ENCODE peak calls at places on chromosomes 3 and 15, in eight cellular contexts. One of them, this sample, is unnamed.

GRCh38 chr3:111594205-111594604 is 941 bp downstream of the ZBED2 start:
- DNase-seq in HCEC 1CT: peak; percentile 85
- DNase-seq in mucosa of descending colon: no peak
- DNase-seq in ACHN: peak; percentile 89
- DNase-seq in cardiac fibroblast: peak; percentile 88
- DNase-seq in NCI-H2171 treated with DMSO at 0.1 percent for 48 hours: no peak
- DNase-seq in Kasumi-1: no peak
- DNase-seq in HTR-8/SVneo: peak; percentile 23
- DNase-seq in this sample: no peak

GRCh38 chr3:197015790-197016705 is 13.6 kb downstream of the MELTF start:
- DNase-seq in HCEC 1CT: no peak
- DNase-seq in mucosa of descending colon: no peak
- DNase-seq in ACHN: no peak
- DNase-seq in cardiac fibroblast: no peak
- DNase-seq in NCI-H2171 treated with DMSO at 0.1 percent for 48 hours: no peak
- DNase-seq in Kasumi-1: no peak
- DNase-seq in HTR-8/SVneo: no peak
- DNase-seq in this sample: no peak

GRCh38 chr3:132034486-132035464 is at the start of gene CPNE4:
- DNase-seq in HCEC 1CT: peak; percentile 64
- DNase-seq in mucosa of descending colon: peak; percentile 64
- DNase-seq in ACHN: peak; percentile 82
- DNase-seq in cardiac fibroblast: peak; percentile 79
- DNase-seq in NCI-H2171 treated with DMSO at 0.1 percent for 48 hours: peak; percentile 71
- DNase-seq in Kasumi-1: peak; percentile 84
- DNase-seq in HTR-8/SVneo: peak; percentile 71
- DNase-seq in this sample: peak; percentile 72

GRCh38 chr3:42526616-42527367 is 24.3 kb downstream of the VIPR1 start:
- DNase-seq in HCEC 1CT: no peak
- DNase-seq in mucosa of descending colon: no peak
- DNase-seq in ACHN: no peak
- DNase-seq in cardiac fibroblast: no peak
- DNase-seq in NCI-H2171 treated with DMSO at 0.1 percent for 48 hours: no peak
- DNase-seq in Kasumi-1: peak; percentile 68
- DNase-seq in HTR-8/SVneo: no peak
- DNase-seq in this sample: no peak

GRCh38 chr15:70291295-70291694 is 193.6 kb upstream of the TLE3 start:
- DNase-seq in HCEC 1CT: no peak
- DNase-seq in mucosa of descending colon: no peak
- DNase-seq in ACHN: no peak
- DNase-seq in cardiac fibroblast: no peak
- DNase-seq in NCI-H2171 treated with DMSO at 0.1 percent for 48 hours: no peak
- DNase-seq in Kasumi-1: no peak
- DNase-seq in HTR-8/SVneo: no peak
- DNase-seq in this sample: no peak

GRCh38 chr3:52779411-52780297 is 2.3 kb downstream of the ITIH1 start:
- DNase-seq in HCEC 1CT: no peak
- DNase-seq in mucosa of descending colon: no peak
- DNase-seq in ACHN: no peak
- DNase-seq in cardiac fibroblast: no peak
- DNase-seq in NCI-H2171 treated with DMSO at 0.1 percent for 48 hours: no peak
- DNase-seq in Kasumi-1: peak; percentile 54
- DNase-seq in HTR-8/SVneo: no peak
- DNase-seq in this sample: no peak

GRCh38 chr3:157832588-157832987 is 273.6 kb downstream of the SHOX2 start:
- DNase-seq in HCEC 1CT: no peak
- DNase-seq in mucosa of descending colon: no peak
- DNase-seq in ACHN: no peak
- DNase-seq in cardiac fibroblast: peak; percentile 5
- DNase-seq in NCI-H2171 treated with DMSO at 0.1 percent for 48 hours: no peak
- DNase-seq in Kasumi-1: no peak
- DNase-seq in HTR-8/SVneo: no peak
- DNase-seq in this sample: no peak

GRCh38 chr3:46524008-46524407 is 26.2 kb downstream of the RTP3 start:
- DNase-seq in HCEC 1CT: no peak
- DNase-seq in mucosa of descending colon: no peak
- DNase-seq in ACHN: no peak
- DNase-seq in cardiac fibroblast: no peak
- DNase-seq in NCI-H2171 treated with DMSO at 0.1 percent for 48 hours: no peak
- DNase-seq in Kasumi-1: no peak
- DNase-seq in HTR-8/SVneo: no peak
- DNase-seq in this sample: no peak

GRCh38 chr15:27487846-27488245 is 516.9 kb downstream of the GABRG3 start:
- DNase-seq in HCEC 1CT: no peak
- DNase-seq in mucosa of descending colon: no peak
- DNase-seq in ACHN: no peak
- DNase-seq in cardiac fibroblast: no peak
- DNase-seq in NCI-H2171 treated with DMSO at 0.1 percent for 48 hours: no peak
- DNase-seq in Kasumi-1: no peak
- DNase-seq in HTR-8/SVneo: no peak
- DNase-seq in this sample: no peak

GRCh38 chr15:74422723-74423442 is 10.9 kb downstream of the SEMA7A start:
- DNase-seq in HCEC 1CT: peak; percentile 89
- DNase-seq in mucosa of descending colon: no peak
- DNase-seq in ACHN: peak; percentile 87
- DNase-seq in cardiac fibroblast: peak; percentile 75
- DNase-seq in NCI-H2171 treated with DMSO at 0.1 percent for 48 hours: no peak
- DNase-seq in Kasumi-1: no peak
- DNase-seq in HTR-8/SVneo: peak; percentile 59
- DNase-seq in this sample: peak; percentile 32

GRCh38 chr3:170307998-170308398 is 49.5 kb upstream of the SKIL start:
- DNase-seq in HCEC 1CT: peak; percentile 92
- DNase-seq in mucosa of descending colon: no peak
- DNase-seq in ACHN: no peak
- DNase-seq in cardiac fibroblast: peak; percentile 58
- DNase-seq in NCI-H2171 treated with DMSO at 0.1 percent for 48 hours: no peak
- DNase-seq in Kasumi-1: no peak
- DNase-seq in HTR-8/SVneo: no peak
- DNase-seq in this sample: no peak

GRCh38 chr3:72496055-72496690 is 352.1 kb downstream of the SHQ1 start:
- DNase-seq in HCEC 1CT: no peak
- DNase-seq in mucosa of descending colon: no peak
- DNase-seq in ACHN: no peak
- DNase-seq in cardiac fibroblast: no peak
- DNase-seq in NCI-H2171 treated with DMSO at 0.1 percent for 48 hours: no peak
- DNase-seq in Kasumi-1: no peak
- DNase-seq in HTR-8/SVneo: no peak
- DNase-seq in this sample: no peak

GRCh38 chr3:37058117-37058516 is 64.8 kb downstream of the MLH1 start:
- DNase-seq in HCEC 1CT: no peak
- DNase-seq in mucosa of descending colon: no peak
- DNase-seq in ACHN: no peak
- DNase-seq in cardiac fibroblast: no peak
- DNase-seq in NCI-H2171 treated with DMSO at 0.1 percent for 48 hours: no peak
- DNase-seq in Kasumi-1: no peak
- DNase-seq in HTR-8/SVneo: no peak
- DNase-seq in this sample: no peak

GRCh38 chr15:48385031-48385430 is 53.8 kb downstream of the DUT start:
- DNase-seq in HCEC 1CT: no peak
- DNase-seq in mucosa of descending colon: no peak
- DNase-seq in ACHN: peak; percentile 12
- DNase-seq in cardiac fibroblast: no peak
- DNase-seq in NCI-H2171 treated with DMSO at 0.1 percent for 48 hours: no peak
- DNase-seq in Kasumi-1: no peak
- DNase-seq in HTR-8/SVneo: no peak
- DNase-seq in this sample: no peak

GRCh38 chr15:65902373-65902772 is 33.1 kb downstream of the RAB11A start:
- DNase-seq in HCEC 1CT: peak; percentile 10
- DNase-seq in mucosa of descending colon: peak; percentile 78
- DNase-seq in ACHN: peak; percentile 70
- DNase-seq in cardiac fibroblast: peak; percentile 61
- DNase-seq in NCI-H2171 treated with DMSO at 0.1 percent for 48 hours: no peak
- DNase-seq in Kasumi-1: peak; percentile 99
- DNase-seq in HTR-8/SVneo: peak; percentile 27
- DNase-seq in this sample: no peak

GRCh38 chr3:12729313-12729676 is 29.8 kb downstream of the TMEM40 start:
- DNase-seq in HCEC 1CT: no peak
- DNase-seq in mucosa of descending colon: no peak
- DNase-seq in ACHN: no peak
- DNase-seq in cardiac fibroblast: no peak
- DNase-seq in NCI-H2171 treated with DMSO at 0.1 percent for 48 hours: peak; percentile 7
- DNase-seq in Kasumi-1: no peak
- DNase-seq in HTR-8/SVneo: no peak
- DNase-seq in this sample: no peak

GRCh38 chr3:30114918-30115317 is 491.5 kb upstream of the TGFBR2 start:
- DNase-seq in HCEC 1CT: no peak
- DNase-seq in mucosa of descending colon: no peak
- DNase-seq in ACHN: no peak
- DNase-seq in cardiac fibroblast: no peak
- DNase-seq in NCI-H2171 treated with DMSO at 0.1 percent for 48 hours: no peak
- DNase-seq in Kasumi-1: no peak
- DNase-seq in HTR-8/SVneo: no peak
- DNase-seq in this sample: no peak

GRCh38 chr3:128763967-128764366 is 38.0 kb downstream of the RAB7A start:
- DNase-seq in HCEC 1CT: no peak
- DNase-seq in mucosa of descending colon: no peak
- DNase-seq in ACHN: no peak
- DNase-seq in cardiac fibroblast: no peak
- DNase-seq in NCI-H2171 treated with DMSO at 0.1 percent for 48 hours: no peak
- DNase-seq in Kasumi-1: peak; percentile 19
- DNase-seq in HTR-8/SVneo: no peak
- DNase-seq in this sample: no peak

GRCh38 chr3:20097015-20097414 is 56.8 kb downstream of the KAT2B start:
- DNase-seq in HCEC 1CT: no peak
- DNase-seq in mucosa of descending colon: no peak
- DNase-seq in ACHN: no peak
- DNase-seq in cardiac fibroblast: no peak
- DNase-seq in NCI-H2171 treated with DMSO at 0.1 percent for 48 hours: no peak
- DNase-seq in Kasumi-1: no peak
- DNase-seq in HTR-8/SVneo: no peak
- DNase-seq in this sample: no peak

GRCh38 chr3:188151438-188151837 is 2.5 kb upstream of the LPP start:
- DNase-seq in HCEC 1CT: peak; percentile 30
- DNase-seq in mucosa of descending colon: no peak
- DNase-seq in ACHN: no peak
- DNase-seq in cardiac fibroblast: peak; percentile 31
- DNase-seq in NCI-H2171 treated with DMSO at 0.1 percent for 48 hours: no peak
- DNase-seq in Kasumi-1: no peak
- DNase-seq in HTR-8/SVneo: no peak
- DNase-seq in this sample: no peak

GRCh38 chr15:69222002-69222474 is 61.6 kb downstream of the GLCE start:
- DNase-seq in HCEC 1CT: no peak
- DNase-seq in mucosa of descending colon: peak; percentile 55
- DNase-seq in ACHN: no peak
- DNase-seq in cardiac fibroblast: no peak
- DNase-seq in NCI-H2171 treated with DMSO at 0.1 percent for 48 hours: no peak
- DNase-seq in Kasumi-1: no peak
- DNase-seq in HTR-8/SVneo: no peak
- DNase-seq in this sample: no peak

GRCh38 chr15:39735120-39735717 is 47.4 kb downstream of the FSIP1 start:
- DNase-seq in HCEC 1CT: no peak
- DNase-seq in mucosa of descending colon: no peak
- DNase-seq in ACHN: no peak
- DNase-seq in cardiac fibroblast: no peak
- DNase-seq in NCI-H2171 treated with DMSO at 0.1 percent for 48 hours: no peak
- DNase-seq in Kasumi-1: no peak
- DNase-seq in HTR-8/SVneo: no peak
- DNase-seq in this sample: no peak

GRCh38 chr3:114498779-114499370 is 205.0 kb downstream of the TIGIT start:
- DNase-seq in HCEC 1CT: peak; percentile 77
- DNase-seq in mucosa of descending colon: no peak
- DNase-seq in ACHN: peak; percentile 23
- DNase-seq in cardiac fibroblast: peak; percentile 91
- DNase-seq in NCI-H2171 treated with DMSO at 0.1 percent for 48 hours: no peak
- DNase-seq in Kasumi-1: no peak
- DNase-seq in HTR-8/SVneo: peak; percentile 47
- DNase-seq in this sample: no peak

GRCh38 chr15:42577514-42578031 is 2.2 kb downstream of the STARD9 start:
- DNase-seq in HCEC 1CT: no peak
- DNase-seq in mucosa of descending colon: no peak
- DNase-seq in ACHN: no peak
- DNase-seq in cardiac fibroblast: peak; percentile 83
- DNase-seq in NCI-H2171 treated with DMSO at 0.1 percent for 48 hours: peak; percentile 71
- DNase-seq in Kasumi-1: no peak
- DNase-seq in HTR-8/SVneo: no peak
- DNase-seq in this sample: no peak

GRCh38 chr15:67110958-67111864 is 45.8 kb downstream of the SMAD3 start:
- DNase-seq in HCEC 1CT: peak; percentile 44
- DNase-seq in mucosa of descending colon: no peak
- DNase-seq in ACHN: no peak
- DNase-seq in cardiac fibroblast: peak; percentile 59
- DNase-seq in NCI-H2171 treated with DMSO at 0.1 percent for 48 hours: no peak
- DNase-seq in Kasumi-1: no peak
- DNase-seq in HTR-8/SVneo: no peak
- DNase-seq in this sample: no peak

GRCh38 chr3:17070560-17070959 is 185.8 kb downstream of the PLCL2 start:
- DNase-seq in HCEC 1CT: peak; percentile 64
- DNase-seq in mucosa of descending colon: peak; percentile 67
- DNase-seq in ACHN: no peak
- DNase-seq in cardiac fibroblast: peak; percentile 27
- DNase-seq in NCI-H2171 treated with DMSO at 0.1 percent for 48 hours: peak; percentile 84
- DNase-seq in Kasumi-1: no peak
- DNase-seq in HTR-8/SVneo: no peak
- DNase-seq in this sample: no peak

GRCh38 chr15:96264351-96264798 is 66.1 kb upstream of the NR2F2 start:
- DNase-seq in HCEC 1CT: no peak
- DNase-seq in mucosa of descending colon: no peak
- DNase-seq in ACHN: peak; percentile 21
- DNase-seq in cardiac fibroblast: no peak
- DNase-seq in NCI-H2171 treated with DMSO at 0.1 percent for 48 hours: no peak
- DNase-seq in Kasumi-1: no peak
- DNase-seq in HTR-8/SVneo: no peak
- DNase-seq in this sample: no peak

GRCh38 chr3:171132873-171133272 is 106.4 kb upstream of the SLC2A2 start:
- DNase-seq in HCEC 1CT: peak; percentile 94
- DNase-seq in mucosa of descending colon: no peak
- DNase-seq in ACHN: peak; percentile 58
- DNase-seq in cardiac fibroblast: peak; percentile 78
- DNase-seq in NCI-H2171 treated with DMSO at 0.1 percent for 48 hours: no peak
- DNase-seq in Kasumi-1: no peak
- DNase-seq in HTR-8/SVneo: peak; percentile 40
- DNase-seq in this sample: peak; percentile 10

GRCh38 chr3:105399062-105399461 is 32.4 kb downstream of the ALCAM start:
- DNase-seq in HCEC 1CT: no peak
- DNase-seq in mucosa of descending colon: no peak
- DNase-seq in ACHN: no peak
- DNase-seq in cardiac fibroblast: no peak
- DNase-seq in NCI-H2171 treated with DMSO at 0.1 percent for 48 hours: no peak
- DNase-seq in Kasumi-1: no peak
- DNase-seq in HTR-8/SVneo: no peak
- DNase-seq in this sample: no peak

GRCh38 chr3:134077649-134078081 is 47.9 kb upstream of the SLCO2A1 start:
- DNase-seq in HCEC 1CT: no peak
- DNase-seq in mucosa of descending colon: no peak
- DNase-seq in ACHN: no peak
- DNase-seq in cardiac fibroblast: no peak
- DNase-seq in NCI-H2171 treated with DMSO at 0.1 percent for 48 hours: no peak
- DNase-seq in Kasumi-1: no peak
- DNase-seq in HTR-8/SVneo: no peak
- DNase-seq in this sample: no peak

GRCh38 chr3:155556531-155556930 is 188.3 kb downstream of the PLCH1 start:
- DNase-seq in HCEC 1CT: no peak
- DNase-seq in mucosa of descending colon: no peak
- DNase-seq in ACHN: no peak
- DNase-seq in cardiac fibroblast: no peak
- DNase-seq in NCI-H2171 treated with DMSO at 0.1 percent for 48 hours: no peak
- DNase-seq in Kasumi-1: no peak
- DNase-seq in HTR-8/SVneo: no peak
- DNase-seq in this sample: no peak

GRCh38 chr3:63979093-63979492 is 44.2 kb downstream of the PSMD6 start:
- DNase-seq in HCEC 1CT: no peak
- DNase-seq in mucosa of descending colon: no peak
- DNase-seq in ACHN: no peak
- DNase-seq in cardiac fibroblast: peak; percentile 37
- DNase-seq in NCI-H2171 treated with DMSO at 0.1 percent for 48 hours: no peak
- DNase-seq in Kasumi-1: no peak
- DNase-seq in HTR-8/SVneo: no peak
- DNase-seq in this sample: no peak

GRCh38 chr3:16511561-16512434 is 1.7 kb downstream of the RFTN1 start:
- DNase-seq in HCEC 1CT: peak; percentile 83
- DNase-seq in mucosa of descending colon: peak; percentile 77
- DNase-seq in ACHN: peak; percentile 64
- DNase-seq in cardiac fibroblast: peak; percentile 93
- DNase-seq in NCI-H2171 treated with DMSO at 0.1 percent for 48 hours: no peak
- DNase-seq in Kasumi-1: peak; percentile 83
- DNase-seq in HTR-8/SVneo: peak; percentile 40
- DNase-seq in this sample: peak; percentile 19

GRCh38 chr15:61449306-61449705 is 220.2 kb upstream of the RORA start:
- DNase-seq in HCEC 1CT: no peak
- DNase-seq in mucosa of descending colon: no peak
- DNase-seq in ACHN: no peak
- DNase-seq in cardiac fibroblast: no peak
- DNase-seq in NCI-H2171 treated with DMSO at 0.1 percent for 48 hours: no peak
- DNase-seq in Kasumi-1: no peak
- DNase-seq in HTR-8/SVneo: no peak
- DNase-seq in this sample: no peak

This sample was measured in GOT3.